ENCODE peak calls at places on chromosome 9, in seven cellular contexts. One of them, this sample, is unnamed.

GRCh38 chr9:127185931-127186781 is 63.7 kb upstream of the ANGPTL2 start:
- DNase-seq in PC-3: no peak
- DNase-seq in fibroblast of lung: peak
- DNase-seq in neural progenitor cell: peak
- DNase-seq in astrocyte: peak
- DNase-seq in GM23248: peak
- DNase-seq in HepG2: peak
- DNase-seq in this sample: peak

GRCh38 chr9:18798106-18798505 is 234.9 kb downstream of the SAXO1 start:
- DNase-seq in neural progenitor cell: no peak
- DNase-seq in fibroblast of lung: no peak
- DNase-seq in GM23248: peak
- DNase-seq in HepG2: no peak
- DNase-seq in astrocyte: no peak
- DNase-seq in PC-3: peak
- DNase-seq in this sample: no peak

GRCh38 chr9:20786807-20787206 is 102.7 kb downstream of the FOCAD start:
- DNase-seq in HepG2: no peak
- DNase-seq in neural progenitor cell: no peak
- DNase-seq in fibroblast of lung: no peak
- DNase-seq in astrocyte: no peak
- DNase-seq in GM23248: no peak
- DNase-seq in PC-3: no peak
- DNase-seq in this sample: no peak

GRCh38 chr9:127424669-127424986 is 446 bp downstream of the ZNF79 start:
- DNase-seq in PC-3: peak
- DNase-seq in astrocyte: no peak
- DNase-seq in GM23248: no peak
- DNase-seq in HepG2: no peak
- DNase-seq in neural progenitor cell: no peak
- DNase-seq in fibroblast of lung: no peak
- DNase-seq in this sample: no peak

GRCh38 chr9:133488686-133489252 is 9.9 kb upstream of the SLC2A6 start:
- DNase-seq in HepG2: no peak
- DNase-seq in PC-3: no peak
- DNase-seq in GM23248: no peak
- DNase-seq in neural progenitor cell: no peak
- DNase-seq in fibroblast of lung: no peak
- DNase-seq in astrocyte: no peak
- DNase-seq in this sample: peak

GRCh38 chr9:9004844-9005243 is 1205.3 kb upstream of the DMAC1 start:
- DNase-seq in astrocyte: no peak
- DNase-seq in GM23248: no peak
- DNase-seq in HepG2: no peak
- DNase-seq in PC-3: no peak
- DNase-seq in neural progenitor cell: peak
- DNase-seq in fibroblast of lung: no peak
- DNase-seq in this sample: no peak

GRCh38 chr9:104921067-104921741 is 6.8 kb downstream of the ABCA1 start:
- DNase-seq in HepG2: no peak
- DNase-seq in fibroblast of lung: no peak
- DNase-seq in astrocyte: no peak
- DNase-seq in neural progenitor cell: no peak
- DNase-seq in GM23248: no peak
- DNase-seq in PC-3: no peak
- DNase-seq in this sample: no peak

GRCh38 chr9:112447283-112447761 is 39.3 kb upstream of the KIAA1958 start:
- DNase-seq in fibroblast of lung: peak
- DNase-seq in astrocyte: peak
- DNase-seq in HepG2: no peak
- DNase-seq in GM23248: peak
- DNase-seq in neural progenitor cell: no peak
- DNase-seq in PC-3: no peak
- DNase-seq in this sample: peak

GRCh38 chr9:20144255-20144654 is 355.4 kb upstream of the SLC24A2 start:
- DNase-seq in PC-3: no peak
- DNase-seq in neural progenitor cell: peak
- DNase-seq in fibroblast of lung: peak
- DNase-seq in HepG2: no peak
- DNase-seq in astrocyte: peak
- DNase-seq in GM23248: no peak
- DNase-seq in this sample: no peak

GRCh38 chr9:78167356-78167755 is 68.5 kb upstream of the CEP78 start:
- DNase-seq in PC-3: peak
- DNase-seq in fibroblast of lung: peak
- DNase-seq in HepG2: no peak
- DNase-seq in GM23248: no peak
- DNase-seq in neural progenitor cell: no peak
- DNase-seq in astrocyte: no peak
- DNase-seq in this sample: no peak

GRCh38 chr9:130171226-130172148 is 717 bp upstream of the NCS1 start:
- DNase-seq in neural progenitor cell: no peak
- DNase-seq in PC-3: no peak
- DNase-seq in HepG2: no peak
- DNase-seq in GM23248: no peak
- DNase-seq in fibroblast of lung: no peak
- DNase-seq in astrocyte: no peak
- DNase-seq in this sample: peak

GRCh38 chr9:136326777-136327312 is 494 bp upstream of the GPSM1 start:
- DNase-seq in GM23248: peak
- DNase-seq in astrocyte: no peak
- DNase-seq in fibroblast of lung: no peak
- DNase-seq in neural progenitor cell: no peak
- DNase-seq in PC-3: no peak
- DNase-seq in HepG2: no peak
- DNase-seq in this sample: no peak

GRCh38 chr9:136328011-136328621 is 777 bp downstream of the GPSM1 start:
- DNase-seq in astrocyte: no peak
- DNase-seq in fibroblast of lung: no peak
- DNase-seq in PC-3: peak
- DNase-seq in neural progenitor cell: no peak
- DNase-seq in HepG2: no peak
- DNase-seq in GM23248: peak
- DNase-seq in this sample: peak

GRCh38 chr9:136326061-136326776 is 1.1 kb upstream of the GPSM1 start:
- DNase-seq in astrocyte: peak
- DNase-seq in HepG2: no peak
- DNase-seq in neural progenitor cell: no peak
- DNase-seq in fibroblast of lung: peak
- DNase-seq in PC-3: no peak
- DNase-seq in GM23248: peak
- DNase-seq in this sample: peak

GRCh38 chr9:136328622-136329041 is 1.3 kb downstream of the GPSM1 start:
- DNase-seq in fibroblast of lung: peak
- DNase-seq in astrocyte: peak
- DNase-seq in neural progenitor cell: peak
- DNase-seq in GM23248: peak
- DNase-seq in PC-3: no peak
- DNase-seq in HepG2: no peak
- DNase-seq in this sample: peak

DNA sequence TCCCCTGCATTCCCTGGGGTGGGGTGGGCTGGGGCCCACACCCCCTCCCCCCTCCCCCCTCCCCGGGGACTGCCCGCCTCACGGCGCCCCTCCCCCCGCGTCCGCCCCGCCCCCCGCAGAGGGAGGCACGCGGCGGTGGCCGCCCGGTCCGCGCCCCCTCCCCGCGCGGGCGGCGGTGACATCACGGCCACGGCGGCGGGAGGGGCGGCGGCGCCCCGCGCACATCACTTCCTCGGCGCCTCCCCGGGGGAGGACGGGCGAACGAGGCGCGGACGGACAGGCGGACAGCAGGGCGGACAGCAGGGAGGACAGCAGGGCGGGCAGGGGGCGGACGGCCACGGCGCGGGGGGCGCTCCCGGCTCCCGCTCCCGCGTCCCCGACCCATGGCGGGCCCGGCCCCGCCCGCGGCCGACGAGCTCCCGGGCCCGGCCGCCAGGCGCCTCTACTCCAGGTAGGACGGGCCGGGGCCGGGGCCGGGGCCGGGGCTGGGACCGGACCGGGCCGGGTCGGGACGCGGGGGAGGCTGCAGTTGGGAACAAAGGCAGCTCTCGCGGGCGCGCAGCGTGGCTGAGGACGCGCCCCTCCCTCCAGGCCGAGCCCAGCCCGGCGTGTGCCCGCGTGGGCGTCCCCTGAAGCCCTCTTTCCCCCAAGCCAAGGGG is at the start of gene GPSM1:
- DNase-seq in astrocyte: no peak
- DNase-seq in neural progenitor cell: peak
- DNase-seq in GM23248: peak
- DNase-seq in PC-3: peak
- DNase-seq in HepG2: no peak
- DNase-seq in fibroblast of lung: peak
- DNase-seq in this sample: peak
- H3K4me3 ChIP-seq in astrocyte: peak
- H3K4me3 ChIP-seq in neural progenitor cell: peak
- H3K4me3 ChIP-seq in GM23248: peak
- H3K4me3 ChIP-seq in PC-3: peak
- H3K4me3 ChIP-seq in HepG2: peak
- H3K4me3 ChIP-seq in fibroblast of lung: peak
- H3K4me3 ChIP-seq in this sample: peak

GRCh38 chr9:134490446-134490845 is 151.2 kb upstream of the COL5A1 start:
- DNase-seq in HepG2: no peak
- DNase-seq in neural progenitor cell: no peak
- DNase-seq in astrocyte: no peak
- DNase-seq in fibroblast of lung: no peak
- DNase-seq in GM23248: no peak
- DNase-seq in PC-3: no peak
- DNase-seq in this sample: peak

GRCh38 chr9:134492281-134492691 is 149.3 kb upstream of the COL5A1 start:
- DNase-seq in fibroblast of lung: peak
- DNase-seq in PC-3: no peak
- DNase-seq in astrocyte: peak
- DNase-seq in GM23248: peak
- DNase-seq in HepG2: no peak
- DNase-seq in neural progenitor cell: no peak
- DNase-seq in this sample: peak

GRCh38 chr9:134492721-134493470 is 148.7 kb upstream of the COL5A1 start:
- DNase-seq in astrocyte: no peak
- DNase-seq in fibroblast of lung: no peak
- DNase-seq in neural progenitor cell: no peak
- DNase-seq in PC-3: no peak
- DNase-seq in HepG2: no peak
- DNase-seq in GM23248: no peak
- DNase-seq in this sample: peak

GRCh38 chr9:134491856-134492255 is 149.7 kb upstream of the COL5A1 start:
- DNase-seq in GM23248: no peak
- DNase-seq in neural progenitor cell: no peak
- DNase-seq in fibroblast of lung: no peak
- DNase-seq in PC-3: no peak
- DNase-seq in astrocyte: no peak
- DNase-seq in HepG2: no peak
- DNase-seq in this sample: peak

GRCh38 chr9:134491436-134491835 is 150.2 kb upstream of the COL5A1 start:
- DNase-seq in astrocyte: no peak
- DNase-seq in fibroblast of lung: no peak
- DNase-seq in neural progenitor cell: no peak
- DNase-seq in HepG2: no peak
- DNase-seq in PC-3: no peak
- DNase-seq in GM23248: no peak
- DNase-seq in this sample: peak
- H3K4me2 ChIP-seq in astrocyte: no peak
- H3K4me2 ChIP-seq in fibroblast of lung: no peak
- H3K4me2 ChIP-seq in neural progenitor cell: no peak
- H3K4me2 ChIP-seq in HepG2: no peak
- H3K4me2 ChIP-seq in PC-3: no peak
- H3K4me2 ChIP-seq in GM23248: peak
- H3K4me2 ChIP-seq in this sample: no peak

DNA sequence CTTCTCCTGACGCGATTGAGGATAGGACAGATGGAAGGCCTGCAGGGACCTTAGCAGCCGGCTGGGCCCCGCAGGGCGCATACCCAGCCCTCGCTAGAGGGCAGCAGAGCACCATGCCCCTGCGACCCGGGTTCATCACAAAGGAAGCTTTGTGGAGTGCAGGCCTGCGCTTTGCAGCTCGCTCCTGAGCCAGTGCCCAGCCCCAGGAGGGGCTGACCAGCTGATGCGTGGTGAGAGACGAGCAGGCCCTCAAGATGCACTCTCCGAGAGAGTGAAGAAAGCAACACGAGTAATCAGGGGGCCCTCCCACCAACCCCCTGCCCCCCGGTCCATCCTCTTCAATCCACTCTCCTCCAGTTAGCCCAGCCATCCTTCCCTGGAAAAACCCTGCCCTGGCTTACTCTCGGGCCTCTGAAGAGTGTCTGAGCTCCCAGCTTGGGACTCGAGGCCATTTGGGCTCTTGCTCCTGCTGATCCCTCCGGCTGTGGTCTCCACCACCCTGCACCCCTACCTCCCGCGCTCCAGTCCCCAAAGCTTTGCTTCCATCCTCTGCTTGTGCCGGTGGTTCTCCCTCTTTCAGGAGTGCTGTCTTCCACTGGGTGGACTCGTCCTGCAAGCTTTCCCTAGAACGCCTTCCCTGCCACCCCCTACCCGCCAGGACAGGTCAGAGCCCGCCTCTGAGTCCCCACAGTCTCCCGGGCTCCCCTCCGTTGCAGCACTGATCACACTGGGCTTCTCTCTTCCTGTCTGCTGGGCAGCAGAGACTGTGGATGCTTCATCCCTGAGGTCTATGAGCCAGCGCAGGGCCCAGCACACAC is 9.1 kb upstream of the KIF12 start:
- DNase-seq in neural progenitor cell: peak
- DNase-seq in GM23248: peak
- DNase-seq in PC-3: peak
- DNase-seq in astrocyte: peak
- DNase-seq in fibroblast of lung: peak
- DNase-seq in HepG2: peak
- DNase-seq in this sample: peak
- H2AFZ ChIP-seq in neural progenitor cell: peak
- H2AFZ ChIP-seq in GM23248: no peak
- H2AFZ ChIP-seq in PC-3: peak
- H2AFZ ChIP-seq in astrocyte: peak
- H2AFZ ChIP-seq in fibroblast of lung: no peak
- H2AFZ ChIP-seq in HepG2: no peak
- H2AFZ ChIP-seq in this sample: peak

DNA sequence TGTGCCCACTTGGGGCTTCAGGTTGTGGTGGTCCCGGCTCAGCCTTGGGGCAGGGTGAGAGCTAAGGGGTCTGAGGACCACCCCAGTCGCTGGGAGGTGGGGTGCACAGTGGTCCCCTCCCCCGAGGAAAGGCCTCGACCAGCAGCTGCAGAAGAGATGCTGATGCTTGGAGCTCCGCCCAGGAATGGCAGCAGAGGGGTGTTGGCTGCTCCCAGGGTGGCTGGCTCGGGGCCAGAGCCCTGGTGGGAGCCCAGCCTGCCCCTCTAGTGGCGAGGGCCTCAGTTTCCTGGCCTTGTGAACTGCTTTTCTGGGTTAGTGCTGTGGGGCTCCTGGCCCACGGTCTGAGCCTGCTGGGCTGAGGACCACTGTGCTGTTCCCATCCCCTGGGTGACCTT is 1.2 kb downstream of the DIPK1B start:
- DNase-seq in PC-3: no peak
- DNase-seq in GM23248: no peak
- DNase-seq in neural progenitor cell: no peak
- DNase-seq in fibroblast of lung: no peak
- DNase-seq in HepG2: no peak
- DNase-seq in astrocyte: no peak
- DNase-seq in this sample: peak
- H3K4me3 ChIP-seq in PC-3: peak
- H3K4me3 ChIP-seq in GM23248: no peak
- H3K4me3 ChIP-seq in neural progenitor cell: peak
- H3K4me3 ChIP-seq in fibroblast of lung: no peak
- H3K4me3 ChIP-seq in HepG2: peak
- H3K4me3 ChIP-seq in astrocyte: no peak
- H3K4me3 ChIP-seq in this sample: no peak

GRCh38 chr9:32603914-32604852 is 31.2 kb upstream of the NDUFB6 start:
- DNase-seq in GM23248: peak
- DNase-seq in fibroblast of lung: peak
- DNase-seq in HepG2: peak
- DNase-seq in neural progenitor cell: peak
- DNase-seq in astrocyte: peak
- DNase-seq in PC-3: peak
- DNase-seq in this sample: peak
- H3K4me2 ChIP-seq in GM23248: no peak
- H3K4me2 ChIP-seq in fibroblast of lung: no peak
- H3K4me2 ChIP-seq in HepG2: no peak
- H3K4me2 ChIP-seq in neural progenitor cell: no peak
- H3K4me2 ChIP-seq in astrocyte: peak
- H3K4me2 ChIP-seq in PC-3: peak
- H3K4me2 ChIP-seq in this sample: no peak

This sample was measured in osteoblast.